ENCODE peak calls at places on chromosome 17, in five cellular contexts. N, U, X, L and B are unnamed samples. For H3K36me3, H3K4me1 and H3K9me3, the result is how much of the 10 kb centered on the place peaks cover.

GRCh38 chr17:75273968-75274708 is 3.1 kb upstream of the MIF4GD start:
- DNase-seq in U (no peak), X (no peak), N (no peak), L (no peak), B (peak)

GRCh38 chr17:49397586-49397985 is 17.1 kb downstream of the PHB1 start:
- DNase-seq in U (no peak), L (no peak), X (no peak), N (no peak), B (no peak)

GRCh38 chr17:45791041-45791582 is 7.0 kb downstream of the CRHR1 start:
- DNase-seq in L (no peak), N (no peak), X (no peak), U (no peak), B (peak)

GRCh38 chr17:71234349-71234748 is 886.5 kb upstream of the SOX9 start:
- DNase-seq in X (no peak), L (no peak), U (no peak), N (no peak), B (no peak)

GRCh38 chr17:29615048-29615385 is 7.7 kb downstream of the CORO6 start:
- DNase-seq in X (no peak), U (no peak), L (peak), N (peak), B (no peak)

GRCh38 chr17:8598913-8599312 is 31.6 kb downstream of the MYH10 start:
- DNase-seq in L (no peak), U (no peak), N (no peak), X (no peak), B (no peak)

GRCh38 chr17:80859004-80859941 is 132.4 kb upstream of the CHMP6 start:
- DNase-seq in L (no peak), X (no peak), N (peak), U (peak), B (peak)

GRCh38 chr17:15483416-15483815 is 16.0 kb upstream of the CDRT4 start:
- DNase-seq in U (no peak), L (no peak), X (no peak), N (no peak), B (no peak)

GRCh38 chr17:7883781-7884386 is 4.7 kb upstream of the CHD3 start:
- DNase-seq in L (peak), N (no peak), U (no peak), X (no peak), B (no peak)

GRCh38 chr17:79650283-79650682 is 39.4 kb upstream of the RBFOX3 start:
- DNase-seq in X (no peak), N (no peak), U (no peak), L (no peak), B (no peak)

GRCh38 chr17:31008374-31009035 is 37.7 kb downstream of the RNF135 start:
- DNase-seq in X (peak), N (peak), L (peak), U (peak), B (no peak)

GRCh38 chr17:9941305-9941704 is 36.2 kb upstream of the RCVRN start:
- DNase-seq in U (no peak), L (no peak), N (no peak), X (no peak), B (no peak)

GRCh38 chr17:34198519-34198918 is 56.6 kb upstream of the CCL2 start:
- DNase-seq in N (no peak), L (no peak), U (no peak), X (no peak), B (no peak)

GRCh38 chr17:77439382-77440013 is 298.7 kb downstream of the SEC14L1 start:
- DNase-seq in X (no peak), L (no peak), N (no peak), U (no peak), B (no peak)

GRCh38 chr17:40303009-40303657 is 5.8 kb upstream of the RARA start:
- DNase-seq in X (no peak), U (peak), N (peak), L (no peak), B (peak)

GRCh38 chr17:56595831-56596740 is 2.6 kb downstream of the NOG start:
- DNase-seq in U (no peak), X (peak), L (no peak), N (no peak), B (no peak)

GRCh38 chr17:28865946-28866752 is 11.3 kb downstream of the ERAL1 start:
- DNase-seq in X (no peak), N (no peak), U (no peak), L (no peak), B (no peak)

GRCh38 chr17:8418471-8418870 is 17.2 kb upstream of the NDEL1 start:
- DNase-seq in L (no peak), N (no peak), U (no peak), X (no peak), B (no peak)

GRCh38 chr17:34252138-34252889 is 2.8 kb upstream of the CCL2 start:
- DNase-seq in N (peak), L (no peak), X (no peak), U (peak), B (peak)

GRCh38 chr17:58421711-58422110 is 4.4 kb upstream of the RNF43 start:
- DNase-seq in X (peak), L (no peak), N (no peak), U (no peak), B (no peak)

GRCh38 chr17:41404024-41404651 is 6.7 kb upstream of the KRT31 start:
- DNase-seq in U (peak), N (no peak), X (no peak), L (peak), B (no peak)

DNA sequence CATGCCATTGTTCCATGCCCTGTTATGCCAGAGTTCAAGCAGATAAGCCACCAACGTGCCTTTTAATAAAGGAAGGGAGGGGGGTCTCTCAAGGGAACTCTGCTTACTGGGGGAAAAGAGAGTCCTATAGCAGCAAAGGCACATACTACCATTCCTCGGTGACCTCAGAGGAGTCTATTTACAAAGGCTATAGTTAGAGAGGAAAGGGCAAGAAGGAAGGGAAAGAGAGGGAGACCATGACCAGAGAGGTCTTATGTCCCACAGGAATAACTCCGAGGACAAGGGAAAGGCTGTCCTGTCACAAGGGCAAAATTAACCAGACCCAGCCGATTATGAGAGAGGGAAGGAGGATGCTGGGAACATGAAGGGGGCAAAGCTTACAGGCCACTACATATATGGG is 51.4 kb downstream of the HIC1 start:
- DNase-seq in U (no peak), X (no peak), L (no peak), N (no peak), B (no peak)
- H3K36me3 ChIP-seq in U (under half), X (under half), L (under half), N (under half), B (under half)

DNA sequence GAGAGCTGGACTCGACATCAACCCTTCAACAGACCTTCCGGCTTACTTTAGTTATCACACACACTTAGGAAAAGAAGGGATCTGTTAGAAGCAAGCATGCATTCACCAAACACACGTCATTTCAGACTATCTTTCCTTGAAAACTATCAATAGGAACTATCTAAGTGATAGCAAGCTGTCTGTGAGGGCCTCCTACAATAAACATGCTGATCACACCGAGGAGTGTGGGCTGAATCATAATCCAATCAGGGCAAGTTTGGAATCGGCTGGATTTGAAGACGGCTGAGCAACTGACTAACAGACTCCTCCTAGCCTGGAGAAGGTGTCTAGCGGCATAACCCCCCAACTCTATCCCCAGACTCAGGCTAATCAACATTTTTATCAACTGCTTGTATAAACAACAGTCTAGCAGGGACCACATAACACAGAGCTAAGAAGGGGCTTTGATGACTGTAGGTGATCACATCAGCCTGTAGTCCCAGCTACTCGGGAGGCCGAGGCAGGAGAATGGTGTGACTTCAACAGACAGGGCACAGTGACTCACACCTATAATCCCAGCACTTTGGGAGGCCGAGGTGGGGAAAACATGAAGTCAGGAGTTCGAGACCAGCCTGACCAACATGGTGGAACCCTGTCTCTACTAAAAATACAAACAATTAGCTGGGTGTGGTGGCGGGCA is 14.1 kb downstream of the NXN start:
- DNase-seq in X (no peak), L (no peak), N (no peak), U (no peak), B (no peak)
- H3K4me1 ChIP-seq in X (under half), L (under half), N (under half), U (under half), B (under half)

DNA sequence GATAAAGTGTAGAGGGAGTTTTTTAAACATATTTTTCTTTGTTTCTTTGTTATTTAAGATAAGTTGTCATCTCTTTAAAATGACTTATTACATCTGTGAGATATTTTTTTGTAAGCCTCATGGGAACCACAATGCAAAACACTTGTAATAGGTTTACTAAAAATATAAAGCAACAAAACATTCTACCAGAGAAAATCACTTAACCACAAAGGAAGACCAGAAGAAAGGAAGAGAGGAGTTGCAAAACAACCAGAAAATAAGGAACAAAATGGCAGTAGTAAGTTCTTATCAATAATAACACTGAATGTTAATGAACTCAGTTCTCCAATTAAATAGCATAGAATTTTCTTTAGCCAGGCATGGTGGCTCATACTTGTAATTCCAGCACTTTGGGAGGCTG is 22.9 kb downstream of the DHRS7B start:
- DNase-seq in X (no peak), L (no peak), N (no peak), U (no peak), B (no peak)
- H3K9me3 ChIP-seq in X (under half), L (under half), N (under half), U (under half), B (under half)

DNA sequence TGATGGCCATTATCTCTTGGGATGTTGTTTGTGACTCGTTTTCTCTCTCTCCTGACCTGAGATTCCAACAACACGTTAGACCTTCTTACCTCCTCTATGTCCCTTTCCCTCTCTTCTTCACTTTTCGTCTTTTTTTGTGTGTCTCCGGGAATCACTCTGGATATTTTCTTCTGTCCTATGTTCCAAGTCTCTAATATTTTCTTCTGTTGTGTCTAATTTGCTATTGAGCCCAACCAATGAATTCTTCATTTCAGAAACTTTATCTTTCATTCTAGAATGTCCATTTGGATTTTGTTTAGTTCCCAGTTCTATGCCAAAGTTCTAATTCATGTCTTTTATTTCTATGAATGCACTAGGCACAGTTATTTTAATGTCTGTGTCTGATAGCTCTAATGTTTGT is 27.1 kb upstream of the PITPNM3 start:
- DNase-seq in L (no peak), U (no peak), N (no peak), X (no peak), B (no peak)
- H3K36me3 ChIP-seq in L (under half), U (under half), N (under half), X (under half), B (under half)

GRCh38 chr17:50636145-50636803 is 1.6 kb downstream of the ABCC3 start:
- DNase-seq in L (no peak), X (no peak), N (no peak), U (no peak), B (no peak)

GRCh38 chr17:50636804-50637195 is 2.1 kb downstream of the ABCC3 start:
- DNase-seq in L (no peak), X (no peak), U (no peak), N (no peak), B (no peak)

GRCh38 chr17:50638572-50638850 is 3.8 kb downstream of the ABCC3 start:
- DNase-seq in N (no peak), L (no peak), X (no peak), U (no peak), B (no peak)

GRCh38 chr17:50638851-50639767 is 4.4 kb downstream of the ABCC3 start:
- DNase-seq in U (peak), X (no peak), N (peak), L (no peak), B (peak)

DNA sequence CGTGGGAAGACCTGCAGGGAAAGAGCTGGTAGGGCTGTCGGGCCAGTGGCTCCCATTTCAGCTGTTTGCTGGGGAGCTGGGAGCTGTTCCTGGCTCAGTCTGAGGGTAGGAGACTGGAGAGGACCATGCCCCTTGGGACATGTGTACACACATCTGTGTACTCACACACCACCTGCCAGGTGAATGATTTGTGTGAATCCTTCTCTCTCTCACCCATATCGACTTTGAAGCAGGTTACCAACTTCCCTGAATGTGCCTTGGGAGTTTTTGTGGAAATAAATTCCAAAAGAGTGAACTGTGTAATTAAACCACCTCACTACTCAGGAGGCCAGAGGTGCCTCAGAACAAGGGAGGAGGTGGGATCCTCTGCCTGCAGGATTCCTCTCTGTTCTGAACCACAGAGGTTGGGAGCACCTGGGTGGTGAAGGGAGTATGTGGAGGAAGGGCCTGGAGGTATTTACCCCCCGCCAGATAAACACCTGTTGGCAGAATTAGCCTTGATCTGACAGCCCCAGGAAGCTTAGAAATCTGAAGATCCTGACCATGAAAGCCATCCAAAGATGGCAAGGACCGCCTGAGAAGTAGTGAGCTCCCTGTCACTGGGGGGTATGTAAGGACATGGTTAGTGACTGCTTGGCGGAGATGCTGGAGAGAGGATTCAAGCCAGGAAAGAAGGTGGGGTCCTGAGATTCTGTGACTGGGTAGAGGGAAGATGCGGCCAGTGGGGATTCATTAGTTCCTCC is 3.3 kb downstream of the ABCC3 start:
- DNase-seq in U (no peak), N (no peak), L (no peak), X (no peak), B (no peak)
- H3K4me1 ChIP-seq in U (under half), N (half or more), L (under half), X (under half), B (under half)

DNA sequence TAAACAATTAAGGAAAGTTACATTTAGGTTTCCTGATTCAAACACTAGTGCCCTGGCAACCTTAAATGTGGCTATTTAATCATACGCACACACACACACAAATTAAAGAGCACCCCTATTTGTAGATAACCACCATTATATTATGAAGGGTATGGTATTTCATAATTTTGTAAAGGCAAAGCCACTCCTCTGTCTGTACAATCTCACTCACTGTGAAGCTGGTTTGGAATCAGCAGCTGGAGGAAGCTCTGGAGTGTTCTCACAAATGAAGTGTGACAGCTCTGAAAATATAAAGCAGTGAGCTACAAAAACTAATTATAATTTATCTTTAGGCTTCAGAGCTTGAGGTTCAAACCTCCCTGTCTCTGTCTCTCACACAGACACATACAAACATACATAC is 57.9 kb upstream of the KCNJ16 start:
- DNase-seq in X (no peak), L (no peak), N (no peak), U (no peak), B (no peak)
- H3K9me3 ChIP-seq in X (under half), L (under half), N (under half), U (under half), B (under half)

GRCh38 chr17:21301593-21302550 is 17.4 kb downstream of the MAP2K3 start:
- DNase-seq in U (no peak), L (no peak), N (no peak), X (no peak), B (peak)
- H3K36me3 ChIP-seq in U (under half), L (half or more), N (under half), X (under half), B (under half)

DNA sequence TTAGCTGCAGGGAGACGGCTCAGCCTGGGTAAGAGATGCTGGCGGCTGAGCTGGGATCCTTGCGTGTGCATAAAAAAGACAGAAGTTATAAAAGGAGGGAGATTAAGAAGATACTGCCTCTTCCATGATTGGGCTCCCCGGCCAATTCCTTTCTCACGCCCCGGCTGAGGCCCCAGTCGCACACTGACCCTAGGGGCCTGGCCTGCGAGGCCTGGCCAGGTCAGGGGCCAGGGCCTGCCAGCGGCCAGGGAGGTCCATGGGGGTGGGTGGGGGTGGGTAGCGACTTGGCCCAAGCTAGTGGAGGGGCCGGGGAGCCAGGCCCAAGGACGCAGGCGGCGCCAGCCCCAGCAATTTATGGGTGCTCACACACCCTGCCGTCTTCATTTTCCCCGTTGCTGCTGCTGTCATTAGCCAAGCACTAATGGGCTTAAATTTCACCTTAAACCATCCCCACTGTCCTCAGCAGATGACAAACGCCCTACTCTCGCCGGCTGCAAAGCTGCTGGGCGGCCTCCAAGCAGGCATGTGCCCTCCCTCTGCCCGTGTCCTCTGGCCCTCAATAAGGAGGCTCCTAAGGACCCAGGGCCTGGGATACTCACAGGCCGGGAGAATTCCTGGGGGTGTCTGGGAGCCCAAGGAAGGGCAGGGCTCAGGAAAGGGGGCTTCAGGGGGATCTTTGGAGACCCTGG is 66.3 kb downstream of the SREBF1 start:
- DNase-seq in N (no peak), X (no peak), U (no peak), L (no peak), B (no peak)
- H3K4me1 ChIP-seq in N (under half), X (half or more), U (half or more), L (under half), B (under half)

GRCh38 chr17:22506861-22507260 is 814.5 kb downstream of the KCNJ18 start:
- DNase-seq in X (no peak), N (no peak), U (no peak), L (no peak), B (no peak)
- H3K9me3 ChIP-seq in X (under half), N (under half), U (under half), L (under half), B (under half)

DNA sequence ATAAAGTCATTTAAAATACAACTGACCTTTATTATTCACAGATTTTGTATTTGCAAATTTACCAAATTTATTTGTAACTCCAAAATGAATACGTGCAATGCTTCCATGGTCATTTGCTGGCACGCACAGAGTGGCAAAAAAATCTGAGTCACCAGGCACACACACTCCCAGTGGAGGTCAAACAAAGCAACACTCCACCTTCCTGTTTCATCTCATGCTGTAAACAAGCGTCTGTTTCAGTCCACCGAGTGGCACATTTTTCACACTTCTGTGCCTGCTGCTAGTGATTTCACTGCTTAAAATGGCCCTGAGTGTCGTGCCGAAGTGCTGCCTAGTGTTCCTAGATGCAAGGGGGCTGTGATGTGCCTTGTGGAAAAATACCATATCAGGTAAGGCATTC is 17.8 kb upstream of the ITGAE start:
- DNase-seq in N (no peak), U (no peak), X (no peak), L (no peak), B (no peak)
- H3K36me3 ChIP-seq in N (under half), U (under half), X (under half), L (half or more), B (under half)